ENCODE peak calls at places on chromosomes 1 and 21, in seven cellular contexts. A is spleen, S is stomach, J is HL-60, O is suprapubic skin, R is breast epithelium, N is GM12878. H is an unnamed sample.

GRCh38 chr1:117860906-117861610 is 68.4 kb downstream of the GDAP2 start:
- DNase-seq in A (no peak), S (no peak), J (no peak), O (no peak), R (no peak), N (no peak), H (no peak)

GRCh38 chr1:52599236-52599635 is 2.9 kb upstream of the GPX7 start:
- DNase-seq in A (no peak), S (no peak), J (no peak), O (no peak), R (no peak), N (no peak), H (no peak)

GRCh38 chr1:27044613-27045091 is 32.0 kb upstream of the TENT5B start:
- DNase-seq in A (peak), S (peak), J (peak), O (peak), R (peak), N (peak), H (peak)

GRCh38 chr1:71049951-71050598 is 2.5 kb upstream of the PTGER3 start:
- DNase-seq in A (no peak), S (no peak), J (peak), O (no peak), R (no peak), N (peak), H (no peak)

GRCh38 chr1:28343405-28343804 is 14.6 kb downstream of the MED18 start:
- DNase-seq in A (no peak), S (no peak), J (no peak), O (no peak), R (no peak), N (no peak), H (no peak)

GRCh38 chr1:42774928-42775549 is 8.0 kb downstream of the C1orf50 start:
- DNase-seq in A (no peak), S (no peak), J (no peak), O (no peak), R (no peak), N (no peak), H (no peak)

GRCh38 chr1:17348593-17349234 is 23.3 kb upstream of the PADI6 start:
- DNase-seq in A (no peak), S (no peak), J (no peak), O (no peak), R (no peak), N (peak), H (no peak)

GRCh38 chr1:160681067-160681890 is 30.3 kb downstream of the CD48 start:
- DNase-seq in A (peak), S (peak), J (peak), O (peak), R (no peak), N (no peak), H (peak)

GRCh38 chr1:15625224-15625917 is 8.1 kb downstream of the DDI2 start:
- DNase-seq in A (no peak), S (no peak), J (no peak), O (no peak), R (no peak), N (no peak), H (no peak)

GRCh38 chr1:15966956-15967344 is 9.0 kb downstream of the ZBTB17 start:
- DNase-seq in A (no peak), S (no peak), J (no peak), O (peak), R (no peak), N (no peak), H (no peak)

GRCh38 chr1:7827134-7827955 is 25.5 kb downstream of the UTS2 start:
- DNase-seq in A (no peak), S (no peak), J (no peak), O (no peak), R (no peak), N (no peak), H (no peak)

GRCh38 chr1:13801232-13801631 is 101.2 kb downstream of the PRDM2 start:
- DNase-seq in A (no peak), S (peak), J (no peak), O (no peak), R (peak), N (no peak), H (no peak)

GRCh38 chr1:246213036-246213435 is 294.0 kb downstream of the SMYD3 start:
- DNase-seq in A (no peak), S (no peak), J (no peak), O (no peak), R (no peak), N (no peak), H (no peak)

GRCh38 chr1:24903011-24903461 is 27.0 kb downstream of the RUNX3 start:
- DNase-seq in A (peak), S (peak), J (no peak), O (peak), R (no peak), N (no peak), H (peak)

GRCh38 chr1:8238141-8239038 is 79.5 kb upstream of the SLC45A1 start:
- DNase-seq in A (peak), S (no peak), J (no peak), O (no peak), R (no peak), N (no peak), H (no peak)

GRCh38 chr21:35077975-35078374 is 28.9 kb upstream of the RUNX1 start:
- DNase-seq in A (no peak), S (no peak), J (no peak), O (no peak), R (no peak), N (no peak), H (no peak)

GRCh38 chr1:235004840-235005391 is 123.7 kb downstream of the TOMM20 start:
- DNase-seq in A (no peak), S (no peak), J (no peak), O (peak), R (no peak), N (no peak), H (no peak)

GRCh38 chr1:165109013-165109412 is 247.5 kb downstream of the LMX1A start:
- DNase-seq in A (no peak), S (no peak), J (no peak), O (no peak), R (no peak), N (no peak), H (no peak)

GRCh38 chr1:175725684-175726083 is 17.7 kb downstream of the TNR start:
- DNase-seq in A (no peak), S (no peak), J (no peak), O (no peak), R (no peak), N (no peak), H (no peak)

GRCh38 chr1:10494754-10495474 is 20.2 kb downstream of the PEX14 start:
- DNase-seq in A (peak), S (peak), J (peak), O (no peak), R (peak), N (peak), H (peak)

GRCh38 chr1:182685186-182685585 is 799 bp upstream of the RGS8 start:
- DNase-seq in A (no peak), S (no peak), J (no peak), O (no peak), R (no peak), N (no peak), H (no peak)

GRCh38 chr1:6794164-6794563 is 8.9 kb downstream of the CAMTA1 start:
- DNase-seq in A (no peak), S (no peak), J (no peak), O (no peak), R (no peak), N (no peak), H (no peak)

GRCh38 chr1:20590313-20590777 is 1.4 kb downstream of the CDA start:
- DNase-seq in A (peak), S (no peak), J (peak), O (no peak), R (no peak), N (no peak), H (no peak)

GRCh38 chr1:2840036-2840809 is 38.7 kb upstream of the TTC34 start:
- DNase-seq in A (peak), S (no peak), J (no peak), O (no peak), R (no peak), N (no peak), H (no peak)

GRCh38 chr1:214439352-214440119 is 111.9 kb downstream of the PTPN14 start:
- DNase-seq in A (no peak), S (peak), J (peak), O (no peak), R (peak), N (peak), H (peak)

GRCh38 chr1:206560021-206560716 is 52.1 kb downstream of the EIF2D start:
- DNase-seq in A (no peak), S (peak), J (no peak), O (no peak), R (no peak), N (no peak), H (no peak)

GRCh38 chr1:37174876-37175275 is 140.6 kb upstream of the GRIK3 start:
- DNase-seq in A (no peak), S (no peak), J (no peak), O (no peak), R (no peak), N (no peak), H (no peak)

GRCh38 chr1:61400131-61400530 is 317.8 kb downstream of the NFIA start:
- DNase-seq in A (no peak), S (no peak), J (no peak), O (no peak), R (no peak), N (no peak), H (no peak)

GRCh38 chr1:85697895-85698294 is 10.3 kb downstream of the ZNHIT6 start:
- DNase-seq in A (no peak), S (no peak), J (no peak), O (no peak), R (no peak), N (no peak), H (no peak)

GRCh38 chr1:216531308-216532239 is 108.3 kb upstream of the USH2A start:
- DNase-seq in A (no peak), S (no peak), J (no peak), O (no peak), R (no peak), N (no peak), H (no peak)

GRCh38 chr1:157116735-157117103 is 17.1 kb upstream of the ETV3L start:
- DNase-seq in A (no peak), S (no peak), J (no peak), O (peak), R (no peak), N (no peak), H (no peak)

GRCh38 chr1:73593379-73593778 is 604.6 kb downstream of the LRRIQ3 start:
- DNase-seq in A (no peak), S (peak), J (no peak), O (no peak), R (peak), N (no peak), H (peak)

GRCh38 chr1:113388017-113388620 is 2.2 kb upstream of the MAGI3 start:
- DNase-seq in A (no peak), S (no peak), J (no peak), O (no peak), R (no peak), N (no peak), H (no peak)

GRCh38 chr1:56830052-56830451 is 10.8 kb upstream of the FYB2 start:
- DNase-seq in A (no peak), S (no peak), J (no peak), O (no peak), R (no peak), N (no peak), H (no peak)

GRCh38 chr1:56833088-56833487 is 13.9 kb upstream of the FYB2 start:
- DNase-seq in A (no peak), S (no peak), J (no peak), O (no peak), R (no peak), N (no peak), H (no peak)

GRCh38 chr1:56835657-56836056 is 16.5 kb upstream of the FYB2 start:
- DNase-seq in A (no peak), S (no peak), J (no peak), O (no peak), R (no peak), N (no peak), H (no peak)

GRCh38 chr1:56834137-56834900 is 15.1 kb upstream of the FYB2 start:
- DNase-seq in A (no peak), S (no peak), J (no peak), O (no peak), R (no peak), N (no peak), H (no peak)

GRCh38 chr1:56831874-56832693 is 12.9 kb upstream of the FYB2 start:
- DNase-seq in A (peak), S (peak), J (peak), O (no peak), R (peak), N (peak), H (no peak)
- H3K4me3 ChIP-seq in A (no peak), S (no peak), J (no peak), O (no peak), R (no peak), N (no peak), H (no peak)

GRCh38 chr1:224499204-224499603 is 64.6 kb upstream of the WDR26 start:
- DNase-seq in A (no peak), S (no peak), J (no peak), O (no peak), R (no peak), N (no peak), H (no peak)
- TF ChIP-seq POLR2AphosphoS5 in A (no peak), S (no peak), J (no peak), O (no peak), R (no peak), N (no peak), H (no peak)

DNA sequence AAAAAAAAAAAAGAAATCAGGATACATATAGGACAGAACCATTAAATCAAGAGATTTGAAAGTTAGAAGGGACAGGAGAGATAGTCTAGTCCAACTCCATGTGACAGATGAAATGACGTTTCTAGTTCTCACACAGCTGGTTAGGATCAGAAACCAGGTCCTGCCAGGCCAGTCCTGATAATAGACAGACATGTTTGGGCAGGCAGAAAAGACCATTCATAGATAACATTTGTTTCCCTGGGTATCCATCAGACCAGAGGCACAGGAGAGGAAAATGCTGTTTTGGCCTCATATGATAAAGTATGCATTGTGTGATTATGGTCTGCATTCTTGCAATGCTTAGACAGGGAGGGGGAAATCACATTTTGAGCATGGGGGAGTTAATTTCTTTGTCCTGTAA is 29.3 kb downstream of the ZBTB8B start:
- DNase-seq in A (no peak), S (no peak), J (no peak), O (no peak), R (no peak), N (no peak), H (no peak)
- H3K27ac ChIP-seq in A (no peak), S (no peak), J (no peak), O (no peak), R (no peak), N (no peak), H (no peak)

DNA sequence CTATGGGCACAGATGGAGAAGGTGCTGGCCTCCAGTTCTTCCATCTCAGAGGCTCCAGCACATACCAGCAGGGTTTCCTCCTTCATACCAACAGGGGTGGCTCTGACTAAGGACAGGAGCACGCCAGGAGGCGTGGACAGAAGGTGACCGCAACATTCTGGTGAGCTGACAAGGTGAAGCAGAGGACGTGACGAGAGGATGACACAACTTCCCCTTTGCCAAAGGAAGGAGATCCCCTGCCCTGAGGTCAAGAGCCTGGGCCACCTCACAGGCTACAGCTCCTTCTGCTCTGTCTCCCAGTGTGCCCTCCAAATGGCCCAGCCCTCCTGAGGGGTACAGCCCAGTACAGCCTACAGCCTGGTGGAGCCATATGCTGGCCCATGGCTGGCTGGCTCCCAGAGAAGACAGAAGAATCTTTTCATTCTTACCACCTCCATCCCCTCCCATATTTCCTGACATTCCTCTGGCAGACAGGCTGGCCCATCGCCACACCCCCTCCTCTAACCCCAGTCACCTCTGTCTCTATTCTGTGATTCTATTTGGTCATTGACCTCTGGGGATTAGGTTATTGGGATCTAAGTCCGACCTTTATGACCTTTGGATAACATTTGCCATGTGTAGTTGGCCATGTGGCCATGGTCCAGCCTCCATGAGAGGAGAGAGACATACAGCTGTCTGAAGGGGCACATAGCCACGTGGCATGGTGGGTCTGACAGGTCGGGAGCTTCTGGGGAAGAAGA is 5.1 kb upstream of the LAMB3 start:
- DNase-seq in A (peak), S (no peak), J (peak), O (no peak), R (peak), N (no peak), H (peak)
- H3K4me3 ChIP-seq in A (no peak), S (no peak), J (no peak), O (no peak), R (no peak), N (no peak), H (no peak)

GRCh38 chr1:178536844-178537371 is 24.0 kb downstream of the TEX35 start:
- DNase-seq in A (peak), S (peak), J (no peak), O (no peak), R (peak), N (no peak), H (no peak)
- TF ChIP-seq POLR2AphosphoS5 in A (no peak), S (peak), J (no peak), O (no peak), R (no peak), N (no peak), H (no peak)

DNA sequence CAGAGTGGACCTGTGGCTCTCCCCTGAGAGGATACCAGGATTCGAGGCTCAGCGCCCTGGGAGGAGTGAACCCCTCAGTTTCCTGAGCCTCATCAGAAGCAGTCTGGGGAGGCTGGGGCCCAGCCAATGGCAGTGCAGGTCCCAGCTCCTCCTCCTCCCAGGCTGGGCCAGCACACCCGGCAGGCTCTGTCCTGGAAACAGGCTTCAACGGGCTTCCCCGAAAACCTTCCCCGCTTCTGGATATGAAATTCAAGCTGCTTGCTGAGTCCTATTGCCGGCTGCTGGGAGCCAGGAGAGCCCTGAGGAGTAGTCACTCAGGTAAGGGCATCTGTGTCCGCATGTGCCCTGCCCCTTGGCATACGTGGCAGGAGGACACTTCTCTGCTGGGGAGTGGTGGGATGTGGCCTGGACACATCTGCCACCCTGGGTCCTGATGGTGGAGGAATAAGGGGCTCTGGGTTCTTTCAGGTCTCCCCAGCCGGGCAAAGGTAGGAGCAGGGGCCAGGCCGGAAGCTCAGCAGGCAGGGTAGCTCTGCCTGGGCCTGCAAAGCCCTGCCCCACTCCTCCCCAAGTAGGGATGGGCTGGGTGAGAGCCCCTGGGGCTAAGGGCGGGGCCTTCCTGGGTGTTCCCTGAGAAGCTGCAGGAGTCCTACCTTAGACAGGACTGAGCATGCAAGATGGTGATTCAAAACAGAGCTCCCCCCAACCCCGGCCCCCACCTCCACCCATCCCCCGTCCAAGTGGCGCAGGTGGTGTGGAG is at the start of gene GJB5:
- DNase-seq in A (no peak), S (no peak), J (no peak), O (no peak), R (peak), N (no peak), H (peak)
- H3K27ac ChIP-seq in A (no peak), S (no peak), J (no peak), O (peak), R (peak), N (no peak), H (no peak)

DNA sequence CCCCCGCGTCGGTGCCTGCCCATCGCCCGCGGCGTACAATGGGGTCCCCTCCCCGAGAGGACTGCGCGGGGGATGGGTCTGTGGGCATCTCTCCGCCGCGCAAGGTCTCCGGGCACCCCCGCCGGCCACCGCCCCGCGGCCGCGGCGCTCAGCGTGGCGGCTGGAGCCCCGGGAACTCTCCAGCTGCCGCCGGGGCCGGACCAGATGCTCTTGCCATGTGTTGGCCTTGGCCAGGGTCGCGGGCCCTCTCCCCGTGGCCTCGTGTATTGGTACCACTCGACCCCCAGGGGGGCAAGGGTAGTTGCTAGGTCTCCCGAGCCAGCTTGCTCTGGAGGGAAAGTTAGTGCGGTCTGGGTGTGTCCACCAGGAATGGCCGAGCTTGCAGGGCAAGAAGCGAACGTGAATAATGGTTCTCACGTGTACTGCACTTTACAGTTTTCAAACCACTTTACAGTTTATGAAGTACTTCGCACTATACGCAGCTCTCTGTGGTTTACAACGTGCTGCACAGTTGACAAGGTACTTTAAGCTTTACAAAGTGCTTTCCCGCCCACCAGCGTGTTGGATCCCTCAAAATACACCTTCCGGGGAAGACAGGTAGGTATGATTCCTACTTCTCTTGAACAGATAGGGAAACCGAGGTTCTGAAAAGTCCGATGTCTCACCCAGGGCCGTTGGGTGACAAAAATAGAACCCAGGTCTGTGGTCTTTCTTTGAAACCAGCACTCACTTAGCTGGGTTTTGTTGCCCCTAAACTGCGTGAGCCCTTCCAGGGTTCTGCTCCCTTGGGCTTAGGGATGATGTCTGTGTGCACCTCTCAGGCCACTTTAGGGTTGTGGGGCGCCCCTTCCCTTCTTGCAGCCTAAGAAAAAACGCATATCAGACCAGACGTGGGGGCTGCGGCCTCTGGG is 1.2 kb downstream of the EPHB2 start:
- DNase-seq in A (no peak), S (no peak), J (no peak), O (no peak), R (no peak), N (no peak), H (peak)
- H3K4me3 ChIP-seq in A (no peak), S (peak), J (no peak), O (peak), R (peak), N (peak), H (peak)